ENCODE peak calls at places on chromosome 14, in four cellular contexts. One of them, this sample, is unnamed.

GRCh38 chr14:103377522-103378041 is 7.6 kb upstream of the MARK3 start:
- DNase-seq in A549: no peak
- DNase-seq in GM12878: no peak
- DNase-seq in K562: no peak
- DNase-seq in this sample: no peak

GRCh38 chr14:61557262-61557661 is 138.1 kb upstream of the HIF1A start:
- DNase-seq in A549: no peak
- DNase-seq in GM12878: no peak
- DNase-seq in K562: no peak
- DNase-seq in this sample: no peak

GRCh38 chr14:106309423-106309822 is 783.0 kb downstream of the TMEM121 start:
- DNase-seq in A549: no peak
- DNase-seq in GM12878: peak
- DNase-seq in K562: no peak
- DNase-seq in this sample: no peak

GRCh38 chr14:91317381-91318313 is 73.1 kb upstream of the GPR68 start:
- DNase-seq in A549: no peak
- DNase-seq in GM12878: no peak
- DNase-seq in K562: peak
- DNase-seq in this sample: no peak

GRCh38 chr14:52005625-52006024 is 16.3 kb downstream of the RTRAF start:
- DNase-seq in A549: no peak
- DNase-seq in GM12878: no peak
- DNase-seq in K562: no peak
- DNase-seq in this sample: no peak

GRCh38 chr14:59728294-59728693 is 142.3 kb downstream of the RTN1 start:
- DNase-seq in A549: no peak
- DNase-seq in GM12878: no peak
- DNase-seq in K562: no peak
- DNase-seq in this sample: no peak

GRCh38 chr14:104731249-104731924 is 7.4 kb downstream of the ADSS1 start:
- DNase-seq in A549: peak
- DNase-seq in GM12878: no peak
- DNase-seq in K562: peak
- DNase-seq in this sample: peak

GRCh38 chr14:28635387-28635786 is 131.2 kb upstream of the FOXG1 start:
- DNase-seq in A549: no peak
- DNase-seq in GM12878: no peak
- DNase-seq in K562: peak
- DNase-seq in this sample: peak

GRCh38 chr14:105399441-105399775 is 1.1 kb downstream of the TEX22 start:
- DNase-seq in A549: no peak
- DNase-seq in GM12878: no peak
- DNase-seq in K562: peak
- DNase-seq in this sample: no peak

GRCh38 chr14:39015360-39015961 is 87.6 kb downstream of the SEC23A start:
- DNase-seq in A549: peak
- DNase-seq in GM12878: no peak
- DNase-seq in K562: peak
- DNase-seq in this sample: peak

GRCh38 chr14:22390824-22391461 is 198.1 kb downstream of the DAD1 start:
- DNase-seq in A549: peak
- DNase-seq in GM12878: peak
- DNase-seq in K562: no peak
- DNase-seq in this sample: peak

GRCh38 chr14:22390195-22390594 is 198.8 kb downstream of the DAD1 start:
- DNase-seq in A549: no peak
- DNase-seq in GM12878: no peak
- DNase-seq in K562: no peak
- DNase-seq in this sample: no peak

GRCh38 chr14:22386924-22387775 is 201.9 kb downstream of the DAD1 start:
- DNase-seq in A549: peak
- DNase-seq in GM12878: peak
- DNase-seq in K562: peak
- DNase-seq in this sample: peak

GRCh38 chr14:22387776-22388241 is 201.2 kb downstream of the DAD1 start:
- DNase-seq in A549: no peak
- DNase-seq in GM12878: no peak
- DNase-seq in K562: no peak
- DNase-seq in this sample: no peak

DNA sequence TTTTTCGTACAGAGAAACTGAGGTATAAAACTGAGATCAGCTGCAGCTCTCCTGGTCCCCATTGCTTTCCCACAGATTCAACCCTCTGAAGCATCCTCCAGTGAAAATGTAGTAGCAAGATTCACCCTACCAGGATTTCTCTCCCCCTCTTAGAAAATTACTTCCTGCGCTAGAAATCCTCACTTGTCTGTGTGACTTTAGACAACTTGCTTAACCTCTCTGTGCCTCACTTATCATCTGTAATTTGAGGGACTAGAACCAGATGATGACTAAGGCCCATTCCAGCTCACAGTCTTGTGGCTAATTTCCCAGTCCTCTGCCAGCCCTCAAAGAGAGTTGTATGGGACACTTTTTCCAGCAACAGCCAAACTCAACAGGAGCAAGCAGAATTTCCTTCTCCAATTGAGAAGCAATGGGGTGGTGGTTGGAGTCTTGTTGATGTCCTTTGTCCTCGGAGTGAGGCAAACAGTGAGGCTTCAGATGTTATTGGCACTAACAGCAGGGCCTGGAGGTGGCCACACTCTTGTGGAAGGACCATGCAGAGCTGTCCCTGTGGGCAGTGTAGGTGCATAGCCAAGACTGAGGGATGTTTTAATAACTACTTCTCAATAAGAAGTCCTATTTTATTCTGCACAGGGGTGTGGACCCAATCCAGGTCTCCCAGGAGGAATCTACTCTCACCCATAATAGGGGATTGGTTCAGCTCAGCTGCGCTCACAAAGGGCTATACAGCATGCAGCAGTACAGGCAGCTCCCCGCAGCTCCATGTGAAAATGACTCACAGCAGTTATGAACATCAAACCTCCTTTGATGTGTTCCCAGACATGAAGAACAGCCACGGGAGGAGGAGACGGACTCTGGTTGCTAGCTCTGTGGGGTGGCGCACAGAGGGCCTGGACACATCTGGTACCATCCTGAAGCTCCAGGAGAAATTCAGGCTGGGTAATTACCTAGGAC is 200.1 kb downstream of the DAD1 start:
- DNase-seq in A549: peak
- DNase-seq in GM12878: no peak
- DNase-seq in K562: no peak
- DNase-seq in this sample: peak
- TF ChIP-seq CEBPB in A549: no peak
- TF ChIP-seq CEBPB in GM12878: no peak
- TF ChIP-seq CEBPB in K562: no peak
- TF ChIP-seq CEBPB in this sample: no peak

GRCh38 chr14:69320581-69321365 is 60.8 kb downstream of the GALNT16 start:
- DNase-seq in A549: no peak
- DNase-seq in GM12878: no peak
- DNase-seq in K562: no peak
- DNase-seq in this sample: no peak

GRCh38 chr14:69324341-69324931 is 64.5 kb downstream of the GALNT16 start:
- DNase-seq in A549: no peak
- DNase-seq in GM12878: no peak
- DNase-seq in K562: no peak
- DNase-seq in this sample: no peak

GRCh38 chr14:69319911-69320310 is 60.0 kb downstream of the GALNT16 start:
- DNase-seq in A549: no peak
- DNase-seq in GM12878: no peak
- DNase-seq in K562: no peak
- DNase-seq in this sample: no peak

GRCh38 chr14:69323266-69323966 is 63.5 kb downstream of the GALNT16 start:
- DNase-seq in A549: no peak
- DNase-seq in GM12878: no peak
- DNase-seq in K562: no peak
- DNase-seq in this sample: no peak

GRCh38 chr14:69321601-69322330 is 61.8 kb downstream of the GALNT16 start:
- DNase-seq in A549: no peak
- DNase-seq in GM12878: no peak
- DNase-seq in K562: no peak
- DNase-seq in this sample: no peak
- TF ChIP-seq JUNB in A549: no peak
- TF ChIP-seq JUNB in GM12878: no peak
- TF ChIP-seq JUNB in K562: no peak
- TF ChIP-seq JUNB in this sample: no peak

DNA sequence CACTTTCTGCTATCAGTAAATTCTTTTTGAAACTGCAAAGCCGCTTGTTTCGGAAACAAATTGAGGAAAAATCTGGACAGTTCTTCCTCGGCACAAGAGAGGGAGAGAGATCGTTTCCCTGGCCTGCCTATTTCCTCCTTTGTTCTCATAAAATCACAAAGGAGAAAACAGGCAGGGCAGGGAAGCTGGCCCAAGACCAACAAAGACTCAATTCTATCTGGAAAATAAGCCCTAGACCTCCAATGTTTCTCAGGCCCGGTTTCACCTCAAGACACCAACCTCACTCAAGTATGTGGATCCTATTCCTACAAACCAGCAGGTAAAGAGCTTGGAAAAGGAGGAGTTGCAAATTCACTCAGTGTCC is 19.5 kb downstream of the DICER1 start:
- DNase-seq in A549: no peak
- DNase-seq in GM12878: no peak
- DNase-seq in K562: no peak
- DNase-seq in this sample: no peak
- TF ChIP-seq CEBPB in A549: no peak
- TF ChIP-seq CEBPB in GM12878: no peak
- TF ChIP-seq CEBPB in K562: no peak
- TF ChIP-seq CEBPB in this sample: no peak

GRCh38 chr14:67514650-67515385 is 18.3 kb upstream of the PLEKHH1 start:
- DNase-seq in A549: peak
- DNase-seq in GM12878: no peak
- DNase-seq in K562: peak
- DNase-seq in this sample: no peak
- TF ChIP-seq JUNB in A549: no peak
- TF ChIP-seq JUNB in GM12878: no peak
- TF ChIP-seq JUNB in K562: no peak
- TF ChIP-seq JUNB in this sample: no peak

This sample was measured in HepG2.